ENCODE peak calls at places on chromosomes 16 and 17, in five cellular contexts. One of them, this sample, is unnamed. For H3K36me3, the result is how much of the 10 kb centered on the place peaks cover.

GRCh38 chr17:69870751-69871199 is 204.2 kb upstream of the KCNJ16 start:
- DNase-seq in IMR-90: peak
- DNase-seq in HCT116: no peak
- DNase-seq in endothelial cell of umbilical vein: peak
- DNase-seq in mammary epithelial cell: peak
- DNase-seq in this sample: no peak

GRCh38 chr16:17471745-17472075 is 950 bp upstream of the XYLT1 start:
- DNase-seq in HCT116: no peak
- DNase-seq in mammary epithelial cell: peak
- DNase-seq in endothelial cell of umbilical vein: no peak
- DNase-seq in IMR-90: peak
- DNase-seq in this sample: no peak

GRCh38 chr17:35799942-35800341 is 4.5 kb upstream of the MMP28 start:
- DNase-seq in endothelial cell of umbilical vein: peak
- DNase-seq in mammary epithelial cell: peak
- DNase-seq in HCT116: no peak
- DNase-seq in IMR-90: no peak
- DNase-seq in this sample: no peak

GRCh38 chr16:26371349-26371869 is 679.6 kb downstream of the HS3ST4 start:
- DNase-seq in mammary epithelial cell: no peak
- DNase-seq in IMR-90: no peak
- DNase-seq in HCT116: no peak
- DNase-seq in endothelial cell of umbilical vein: no peak
- DNase-seq in this sample: no peak

GRCh38 chr16:78184554-78185183 is 85.2 kb downstream of the WWOX start:
- DNase-seq in mammary epithelial cell: no peak
- DNase-seq in endothelial cell of umbilical vein: peak
- DNase-seq in IMR-90: peak
- DNase-seq in HCT116: no peak
- DNase-seq in this sample: no peak

GRCh38 chr16:67036323-67036741 is 7.4 kb downstream of the CBFB start:
- DNase-seq in HCT116: no peak
- DNase-seq in IMR-90: no peak
- DNase-seq in endothelial cell of umbilical vein: no peak
- DNase-seq in mammary epithelial cell: no peak
- DNase-seq in this sample: no peak

GRCh38 chr16:1612320-1613111 is at the start of gene CRAMP1:
- DNase-seq in IMR-90: no peak
- DNase-seq in endothelial cell of umbilical vein: peak
- DNase-seq in mammary epithelial cell: peak
- DNase-seq in HCT116: no peak
- DNase-seq in this sample: no peak

GRCh38 chr17:6639651-6640535 is 618 bp downstream of the KIAA0753 start:
- DNase-seq in IMR-90: peak
- DNase-seq in HCT116: no peak
- DNase-seq in mammary epithelial cell: peak
- DNase-seq in endothelial cell of umbilical vein: peak
- DNase-seq in this sample: peak

GRCh38 chr16:27792486-27793275 is 242.7 kb downstream of the KATNIP start:
- DNase-seq in mammary epithelial cell: no peak
- DNase-seq in IMR-90: no peak
- DNase-seq in endothelial cell of umbilical vein: no peak
- DNase-seq in HCT116: no peak
- DNase-seq in this sample: no peak

GRCh38 chr17:1769826-1770477 is 8.1 kb downstream of the SERPINF1 start:
- DNase-seq in IMR-90: no peak
- DNase-seq in endothelial cell of umbilical vein: no peak
- DNase-seq in mammary epithelial cell: peak
- DNase-seq in HCT116: no peak
- DNase-seq in this sample: peak

GRCh38 chr17:78315355-78316114 is 44.3 kb downstream of the SOCS3 start:
- DNase-seq in endothelial cell of umbilical vein: peak
- DNase-seq in HCT116: peak
- DNase-seq in IMR-90: peak
- DNase-seq in mammary epithelial cell: peak
- DNase-seq in this sample: peak

GRCh38 chr17:80219013-80219776 is 938 bp downstream of the SGSH start:
- DNase-seq in mammary epithelial cell: peak
- DNase-seq in HCT116: peak
- DNase-seq in IMR-90: peak
- DNase-seq in endothelial cell of umbilical vein: peak
- DNase-seq in this sample: peak

GRCh38 chr17:36937001-36937960 is at the start of gene LHX1:
- DNase-seq in IMR-90: no peak
- DNase-seq in mammary epithelial cell: no peak
- DNase-seq in HCT116: no peak
- DNase-seq in endothelial cell of umbilical vein: no peak
- DNase-seq in this sample: no peak

GRCh38 chr17:80146121-80147034 is 550 bp downstream of the EIF4A3 start:
- DNase-seq in endothelial cell of umbilical vein: peak
- DNase-seq in HCT116: no peak
- DNase-seq in IMR-90: peak
- DNase-seq in mammary epithelial cell: no peak
- DNase-seq in this sample: no peak

GRCh38 chr17:7018331-7018964 is 4.4 kb upstream of the BCL6B start:
- DNase-seq in HCT116: no peak
- DNase-seq in endothelial cell of umbilical vein: no peak
- DNase-seq in IMR-90: no peak
- DNase-seq in mammary epithelial cell: no peak
- DNase-seq in this sample: peak

GRCh38 chr17:45640141-45640850 is 143.8 kb upstream of the CRHR1 start:
- DNase-seq in HCT116: peak
- DNase-seq in IMR-90: peak
- DNase-seq in mammary epithelial cell: peak
- DNase-seq in endothelial cell of umbilical vein: peak
- DNase-seq in this sample: no peak

DNA sequence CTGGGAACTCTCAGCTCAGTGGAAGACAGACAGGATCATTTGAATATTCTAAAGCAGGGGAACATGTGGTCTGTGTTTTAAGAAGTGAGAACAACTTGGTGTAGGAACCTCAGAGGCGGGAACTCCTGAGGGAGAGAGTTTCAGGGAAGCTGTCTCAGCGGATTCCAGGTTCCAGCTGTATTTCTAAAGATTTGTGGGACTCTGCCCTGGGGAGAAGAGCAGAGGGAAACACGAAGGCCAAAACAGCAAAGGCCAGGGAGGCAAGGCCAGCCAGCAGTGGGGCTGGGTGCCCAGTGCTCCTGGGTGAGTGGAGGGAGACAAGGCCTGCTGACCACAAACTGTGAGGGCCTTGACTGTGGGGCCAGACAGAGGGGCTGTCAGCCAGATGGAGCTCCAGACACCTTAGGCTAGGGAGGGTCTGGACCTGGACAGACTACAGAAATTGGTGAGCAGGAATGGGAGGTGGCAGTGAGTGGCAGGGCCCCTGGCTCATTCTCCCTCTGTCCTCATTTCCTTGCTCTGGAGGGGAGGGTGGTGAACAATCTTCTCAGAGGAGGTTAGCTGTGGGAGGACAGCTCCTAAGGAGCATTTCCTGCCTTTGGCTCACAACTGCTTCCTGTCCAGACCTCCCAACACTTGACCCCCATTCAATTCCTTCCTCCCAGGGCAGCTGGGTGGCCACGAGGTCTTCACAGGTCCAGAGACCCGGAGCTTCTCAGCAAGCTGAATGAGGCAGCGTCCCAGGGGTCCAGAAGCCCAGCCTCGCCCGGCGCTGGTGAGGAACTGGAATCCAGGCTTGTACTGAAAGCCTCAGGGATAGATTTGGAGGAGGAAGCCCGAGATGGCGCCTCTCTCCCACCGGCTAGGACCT is 21.0 kb upstream of the FZD2 start:
- DNase-seq in endothelial cell of umbilical vein: peak
- DNase-seq in mammary epithelial cell: no peak
- DNase-seq in IMR-90: no peak
- DNase-seq in HCT116: no peak
- DNase-seq in this sample: no peak
- H3K4me3 ChIP-seq in endothelial cell of umbilical vein: no peak
- H3K4me3 ChIP-seq in mammary epithelial cell: no peak
- H3K4me3 ChIP-seq in IMR-90: no peak
- H3K4me3 ChIP-seq in HCT116: no peak
- H3K4me3 ChIP-seq in this sample: no peak

GRCh38 chr16:87592018-87592712 is 10.1 kb upstream of the JPH3 start:
- DNase-seq in HCT116: no peak
- DNase-seq in mammary epithelial cell: no peak
- DNase-seq in endothelial cell of umbilical vein: no peak
- DNase-seq in IMR-90: no peak
- DNase-seq in this sample: no peak
- H3K36me3 ChIP-seq in HCT116: under half
- H3K36me3 ChIP-seq in mammary epithelial cell: under half
- H3K36me3 ChIP-seq in endothelial cell of umbilical vein: under half
- H3K36me3 ChIP-seq in IMR-90: under half
- H3K36me3 ChIP-seq in this sample: under half

GRCh38 chr17:39952665-39953470 is 9.9 kb upstream of the GSDMA start:
- DNase-seq in IMR-90: peak
- DNase-seq in mammary epithelial cell: peak
- DNase-seq in HCT116: peak
- DNase-seq in endothelial cell of umbilical vein: peak
- DNase-seq in this sample: peak
- H3K9ac ChIP-seq in IMR-90: peak
- H3K9ac ChIP-seq in mammary epithelial cell: no peak
- H3K9ac ChIP-seq in HCT116: peak
- H3K9ac ChIP-seq in endothelial cell of umbilical vein: peak
- H3K9ac ChIP-seq in this sample: no peak

GRCh38 chr16:87561200-87562105 is 40.9 kb upstream of the JPH3 start:
- DNase-seq in HCT116: no peak
- DNase-seq in endothelial cell of umbilical vein: no peak
- DNase-seq in mammary epithelial cell: no peak
- DNase-seq in IMR-90: no peak
- DNase-seq in this sample: no peak
- H3K4me3 ChIP-seq in HCT116: no peak
- H3K4me3 ChIP-seq in endothelial cell of umbilical vein: no peak
- H3K4me3 ChIP-seq in mammary epithelial cell: no peak
- H3K4me3 ChIP-seq in IMR-90: no peak
- H3K4me3 ChIP-seq in this sample: no peak